ENCODE peak calls at places on chromosome 21, in nine cellular contexts. L is A549, P is hypothalamus, Y is frontal cortex, K is iris pigment epithelial cell, N is IMR-90, D is HCEC 1CT, A is adrenal gland, Q is small intestine. T is an unnamed sample.

GRCh38 chr21:41901099-41901498 is 22.0 kb upstream of the PRDM15 start:
- DNase-seq in P (no peak), K (no peak), Y (no peak), A (peak; percentile 80), D (no peak), Q (no peak), N (no peak), L (no peak), T (no peak)

GRCh38 chr21:42703173-42703908 is 49.9 kb downstream of the PDE9A start:
- DNase-seq in D (no peak), P (no peak), Y (no peak), K (no peak), L (no peak), Q (no peak), N (no peak), A (no peak), T (peak; percentile 3)

GRCh38 chr21:44979687-44980561 is 40.1 kb downstream of the SLX9 start:
- DNase-seq in K (no peak), P (no peak), D (no peak), Q (no peak), L (no peak), Y (no peak), A (no peak), N (no peak), T (no peak)

GRCh38 chr21:26391166-26391565 is 181.9 kb downstream of the CYYR1 start:
- DNase-seq in D (no peak), Q (no peak), K (no peak), A (no peak), Y (no peak), P (no peak), N (no peak), L (peak; percentile 13), T (no peak)

GRCh38 chr21:24076179-24076578 is 1531.1 kb downstream of the MRPL39 start:
- DNase-seq in Q (no peak), N (peak; percentile 52), Y (no peak), A (no peak), K (peak; percentile 9), L (no peak), P (no peak), D (no peak), T (no peak)

GRCh38 chr21:32674038-32674437 is 53.8 kb downstream of the SYNJ1 start:
- DNase-seq in A (no peak), Q (no peak), Y (no peak), L (no peak), D (no peak), N (no peak), P (no peak), K (no peak), T (no peak)

GRCh38 chr21:28018741-28019669 is 973.7 kb downstream of the LTN1 start:
- DNase-seq in Y (no peak), L (no peak), D (peak; percentile 23), K (peak; percentile 3), P (peak; percentile 78), N (peak; percentile 5), Q (peak; percentile 24), A (peak; percentile 20), T (no peak)

GRCh38 chr21:36630485-36631206 is 68.3 kb upstream of the SIM2 start:
- DNase-seq in Q (peak; percentile 52), A (peak; percentile 50), N (peak; percentile 22), L (peak; percentile 60), D (peak; percentile 4), P (peak; percentile 19), K (peak; percentile 36), Y (no peak), T (peak; percentile 58)

GRCh38 chr21:41799763-41800162 is 32.9 kb upstream of the RIPK4 start:
- DNase-seq in A (no peak), L (no peak), K (no peak), P (no peak), Q (no peak), N (no peak), Y (no peak), D (no peak), T (no peak)

GRCh38 chr21:33197546-33197945 is 32.2 kb upstream of the IFNAR2 start:
- DNase-seq in L (no peak), Q (peak; percentile 82), D (no peak), P (no peak), A (peak; percentile 56), Y (no peak), N (no peak), K (no peak), T (no peak)

GRCh38 chr21:29018540-29018939 is 609 bp downstream of the RWDD2B start:
- DNase-seq in Q (no peak), L (no peak), N (no peak), K (no peak), P (no peak), A (peak; percentile 46), Y (no peak), D (peak; percentile 17), T (peak; percentile 23)

GRCh38 chr21:42705346-42705745 is 51.9 kb downstream of the PDE9A start:
- DNase-seq in N (no peak), Y (no peak), D (no peak), Q (no peak), A (no peak), K (no peak), P (no peak), L (no peak), T (no peak)

GRCh38 chr21:46057710-46058241 is 40.1 kb upstream of the COL6A2 start:
- DNase-seq in N (no peak), Y (no peak), L (no peak), Q (no peak), A (peak; percentile 8), D (no peak), K (no peak), P (no peak), T (no peak)

GRCh38 chr21:17775431-17776126 is 43.6 kb downstream of the C21orf91 start:
- DNase-seq in A (no peak), N (no peak), Y (no peak), D (no peak), P (no peak), K (no peak), L (no peak), Q (no peak), T (no peak)

GRCh38 chr21:33230518-33231324 is 983 bp downstream of the IFNAR2 start:
- DNase-seq in P (peak; percentile 37), N (peak; percentile 75), K (peak; percentile 86), L (peak; percentile 56), Y (peak; percentile 51), Q (peak; percentile 42), D (peak; percentile 37), A (no peak), T (peak; percentile 64)

GRCh38 chr21:38965910-38966504 is 160.3 kb downstream of the ETS2 start:
- DNase-seq in K (peak; percentile 77), D (peak; percentile 89), Q (peak; percentile 96), N (peak; percentile 59), P (no peak), Y (no peak), A (peak; percentile 24), L (peak; percentile 60), T (peak; percentile 81)

GRCh38 chr21:42837421-42838211 is 41.7 kb downstream of the WDR4 start:
- DNase-seq in D (no peak), A (peak; percentile 11), N (no peak), K (no peak), Q (no peak), L (no peak), Y (peak; percentile 29), P (no peak), T (peak; percentile 17)

GRCh38 chr21:26834181-26834945 is 10.8 kb downstream of the ADAMTS1 start:
- DNase-seq in D (peak; percentile 38), N (peak; percentile 58), Q (no peak), P (no peak), A (no peak), Y (no peak), K (no peak), L (no peak), T (no peak)

GRCh38 chr21:38350681-38351080 is 93.9 kb downstream of the KCNJ15 start:
- DNase-seq in L (no peak), Y (no peak), N (no peak), K (no peak), D (no peak), Q (no peak), A (no peak), P (no peak), T (no peak)

GRCh38 chr21:44526096-44526997 is 13.6 kb downstream of the KRTAP10-1 start:
- DNase-seq in A (peak; percentile 4), N (no peak), P (no peak), L (no peak), D (no peak), Q (no peak), Y (no peak), K (no peak), T (no peak)

GRCh38 chr21:44304846-44305245 is 5.0 kb downstream of the PFKL start:
- DNase-seq in P (peak; percentile 54), N (peak; percentile 23), D (no peak), A (peak; percentile 50), K (peak; percentile 33), L (peak; percentile 39), Q (peak; percentile 60), Y (peak; percentile 70), T (peak; percentile 76)

GRCh38 chr21:39649526-39649925 is 36.8 kb downstream of the B3GALT5 start:
- DNase-seq in L (no peak), N (no peak), K (no peak), Y (no peak), P (no peak), Q (no peak), A (no peak), D (no peak), T (no peak)

GRCh38 chr21:33198346-33199135 is 31.2 kb upstream of the IFNAR2 start:
- DNase-seq in L (no peak), D (no peak), Q (no peak), A (peak; percentile 63), Y (no peak), N (peak; percentile 63), K (peak; percentile 28), P (peak; percentile 39), T (peak; percentile 35)

GRCh38 chr21:46041183-46041582 is 56.7 kb upstream of the COL6A2 start:
- DNase-seq in N (no peak), P (no peak), A (no peak), Y (no peak), Q (no peak), K (no peak), L (no peak), D (no peak), T (no peak)

GRCh38 chr21:44414291-44415072 is 40.8 kb upstream of the LRRC3 start:
- DNase-seq in N (no peak), L (no peak), Q (no peak), Y (no peak), K (no peak), A (no peak), D (no peak), P (no peak), T (no peak)

GRCh38 chr21:16002872-16003466 is 273.2 kb downstream of the USP25 start:
- DNase-seq in K (peak; percentile 55), Q (no peak), Y (no peak), L (peak; percentile 20), D (peak; percentile 44), N (peak; percentile 51), A (no peak), P (no peak), T (no peak)

GRCh38 chr21:22561946-22562345 is 1563.7 kb downstream of the NCAM2 start:
- DNase-seq in P (no peak), Y (no peak), D (no peak), K (no peak), N (no peak), L (no peak), Q (no peak), A (no peak), T (no peak)

GRCh38 chr21:34933609-34934345 is 115.3 kb downstream of the RUNX1 start:
- DNase-seq in Y (no peak), L (no peak), Q (peak; percentile 76), K (peak; percentile 26), N (no peak), P (no peak), A (no peak), D (no peak), T (no peak)

GRCh38 chr21:45598109-45598508 is 45.4 kb upstream of the PCBP3 start:
- DNase-seq in Q (no peak), K (no peak), Y (no peak), N (no peak), D (no peak), A (no peak), L (no peak), P (no peak), T (no peak)

GRCh38 chr21:38355992-38356781 is 99.4 kb downstream of the KCNJ15 start:
- DNase-seq in L (peak; percentile 66), N (peak; percentile 61), Y (peak; percentile 33), Q (peak; percentile 61), K (peak; percentile 56), D (peak; percentile 60), P (peak; percentile 18), A (peak; percentile 78), T (peak; percentile 84)

GRCh38 chr21:25732091-25732760 is 2.5 kb downstream of the ATP5PF start:
- DNase-seq in N (no peak), K (peak; percentile 14), Q (no peak), A (no peak), D (no peak), Y (no peak), L (no peak), P (no peak), T (no peak)

T was measured in AG08396.